ENCODE peak calls at places on chromosomes 6 and 20, in four cellular contexts. U, J, F and N are unnamed samples.

GRCh38 chr6:99761701-99762100 is 155.1 kb downstream of the PRDM13 start:
- DNase-seq in U (no peak), F (no peak), J (no peak), N (no peak)

GRCh38 chr6:158797331-158798202 is 21.6 kb downstream of the EZR start:
- DNase-seq in F (no peak), U (no peak), J (no peak), N (no peak)

GRCh38 chr6:33878541-33878940 is 74.7 kb upstream of the MLN start:
- DNase-seq in F (no peak), J (no peak), U (peak; percentile 95), N (no peak)

GRCh38 chr6:91127752-91128151 is 540.9 kb upstream of the MAP3K7 start:
- DNase-seq in F (no peak), U (no peak), J (no peak), N (no peak)

GRCh38 chr6:117505337-117505736 is 22.9 kb downstream of the DCBLD1 start:
- DNase-seq in F (no peak), U (no peak), J (no peak), N (no peak)

GRCh38 chr20:36311854-36312723 is 6.0 kb downstream of the DLGAP4 start:
- DNase-seq in F (no peak), J (no peak), U (no peak), N (no peak)

GRCh38 chr6:9647043-9647520 is 767.8 kb downstream of the TFAP2A start:
- DNase-seq in U (no peak), F (no peak), J (no peak), N (no peak)

GRCh38 chr20:1524004-1524403 is 32.8 kb upstream of the SIRPB2 start:
- DNase-seq in U (no peak), J (no peak), F (peak; percentile 98), N (peak; percentile 26)

GRCh38 chr6:43147289-43147688 is 23.8 kb upstream of the SRF start:
- DNase-seq in U (no peak), F (no peak), J (no peak), N (no peak)

GRCh38 chr6:81241717-81242116 is 510.8 kb downstream of the TENT5A start:
- DNase-seq in U (no peak), F (peak; percentile 52), J (no peak), N (no peak)

GRCh38 chr6:161584051-161584450 is 310.2 kb upstream of the AGPAT4 start:
- DNase-seq in U (no peak), F (no peak), J (no peak), N (no peak)

GRCh38 chr6:53306819-53307347 is 41.9 kb downstream of the ELOVL5 start:
- DNase-seq in J (no peak), F (no peak), U (no peak), N (no peak)

GRCh38 chr6:143843689-143844405 is 709 bp downstream of the LTV1 start:
- DNase-seq in U (no peak), F (peak; percentile 71), J (no peak), N (no peak)

GRCh38 chr6:27136978-27137814 is 110.3 kb upstream of the PRSS16 start:
- DNase-seq in J (no peak), F (peak; percentile 63), U (no peak), N (no peak)

GRCh38 chr6:43949451-43950110 is 177.7 kb downstream of the MRPL14 start:
- DNase-seq in J (no peak), U (no peak), F (no peak), N (no peak)

GRCh38 chr6:92122746-92123145 is 1296.6 kb downstream of the EPHA7 start:
- DNase-seq in F (peak; percentile 18), U (no peak), J (no peak), N (no peak)

GRCh38 chr6:167827588-167828324 is 1.0 kb downstream of the AFDN start:
- DNase-seq in U (peak; percentile 26), J (no peak), F (no peak), N (no peak)

GRCh38 chr20:35055445-35056276 is 36.9 kb downstream of the TRPC4AP start:
- DNase-seq in U (no peak), J (no peak), F (no peak), N (no peak)

GRCh38 chr6:104688283-104688969 is 171.3 kb downstream of the HACE1 start:
- DNase-seq in U (no peak), F (no peak), J (no peak), N (no peak)

GRCh38 chr6:2855061-2855519 is 13.4 kb upstream of the SERPINB1 start:
- DNase-seq in F (no peak), U (no peak), J (no peak), N (no peak)

GRCh38 chr6:42166444-42167141 is 6.6 kb upstream of the GUCA1A start:
- DNase-seq in U (peak; percentile 50), F (peak; percentile 87), J (no peak), N (no peak)

GRCh38 chr6:25130518-25130917 is 148.7 kb upstream of the CARMIL1 start:
- DNase-seq in F (no peak), J (no peak), U (no peak), N (no peak)

GRCh38 chr20:1448081-1448627 is 18.5 kb downstream of the NSFL1C start:
- DNase-seq in F (no peak), U (no peak), J (no peak), N (no peak)

GRCh38 chr6:163958646-163959045 is 544.1 kb downstream of the QKI start:
- DNase-seq in F (no peak), J (no peak), U (no peak), N (no peak)

GRCh38 chr6:36069573-36069972 is 42.0 kb downstream of the MAPK14 start:
- DNase-seq in J (no peak), F (no peak), U (no peak), N (no peak)

GRCh38 chr20:61683721-61684120 is 382.0 kb downstream of the TAF4 start:
- DNase-seq in F (no peak), J (no peak), U (peak; percentile 72), N (no peak)

GRCh38 chr6:47520282-47520681 is 42.7 kb downstream of the CD2AP start:
- DNase-seq in F (no peak), U (no peak), J (no peak), N (no peak)

GRCh38 chr6:82914511-82914910 is 151.1 kb downstream of the UBE3D start:
- DNase-seq in F (no peak), U (peak; percentile 52), J (no peak), N (no peak)

GRCh38 chr20:50185426-50185825 is 5.2 kb upstream of the CEBPB start:
- DNase-seq in J (no peak), U (no peak), F (no peak), N (no peak)

GRCh38 chr6:157651731-157652490 is 171.1 kb upstream of the SNX9 start:
- DNase-seq in J (no peak), F (no peak), U (peak; percentile 52), N (no peak)

GRCh38 chr6:87628424-87628823 is 38.5 kb downstream of the ORC3 start:
- DNase-seq in F (no peak), J (no peak), U (no peak), N (no peak)

GRCh38 chr6:16251706-16252105 is 13.3 kb downstream of the GMPR start:
- DNase-seq in J (no peak), F (no peak), U (no peak), N (no peak)

GRCh38 chr6:47484616-47485015 is 7.0 kb downstream of the CD2AP start:
- DNase-seq in F (no peak), U (no peak), J (no peak), N (no peak)

GRCh38 chr20:37396520-37397075 is 50.7 kb downstream of the SRC start:
- DNase-seq in U (peak; percentile 48), F (peak; percentile 83), J (no peak), N (no peak)